ENCODE peak calls at places on chromosomes 13 and 19, in nine cellular contexts. H is T-helper 9 cell; B is mesothelial cell of epicardium; V is activated CD4-positive, alpha-beta memory T cell treated with anti-CD3 and anti-CD28 coated beads for 36 hours; G is Right ventricle myocardium superior; Z is CD8-positive, alpha-beta T cell; R is foreskin fibroblast; P is activated T-helper 2 cell treated with anti-CD3 and anti-CD28 coated beads, Interferon-gamma antibody, Interleukin-2, Interleukin-4, amounts not matched to agents 10 μg/mL and 5 μg/mL and 100 μg/mL, durations not matched to agents 14 hours and 24 hours and 36 hours; I is GM23338. U is an unnamed sample.

GRCh38 chr19:56934438-56935090 is 94.0 kb upstream of the PEG3 start:
- DNase-seq in B (no peak), H (no peak), V (no peak), I (no peak), Z (no peak), G (no peak), P (no peak), R (no peak), U (no peak)

GRCh38 chr13:52112606-52113005 is 16.3 kb downstream of the NEK5 start:
- DNase-seq in G (no peak), P (no peak), I (no peak), Z (no peak), B (no peak), V (no peak), R (no peak), H (no peak), U (no peak)

GRCh38 chr19:40671404-40671803 is 19.0 kb downstream of the NUMBL start:
- DNase-seq in G (peak; percentile 58), V (no peak), H (no peak), Z (no peak), I (no peak), R (no peak), B (no peak), P (no peak), U (no peak)

GRCh38 chr19:38175422-38175821 is 48.6 kb downstream of the DPF1 start:
- DNase-seq in I (no peak), B (no peak), P (no peak), Z (no peak), G (no peak), V (no peak), H (no peak), R (no peak), U (no peak)

GRCh38 chr13:39960206-39960605 is 304.7 kb downstream of the COG6 start:
- DNase-seq in Z (no peak), B (no peak), R (no peak), H (no peak), I (no peak), G (no peak), V (no peak), P (no peak), U (no peak)

GRCh38 chr19:18294467-18294864 is 13.0 kb upstream of the JUND start:
- DNase-seq in R (peak; percentile 59), H (peak; percentile 90), Z (peak; percentile 82), I (peak; percentile 59), B (no peak), G (peak; percentile 66), P (peak; percentile 86), V (peak; percentile 97), U (peak; percentile 79)

GRCh38 chr13:67859904-67860303 is 629.8 kb upstream of the PCDH9 start:
- DNase-seq in Z (no peak), P (no peak), V (no peak), G (no peak), H (no peak), I (no peak), B (no peak), R (no peak), U (no peak)

GRCh38 chr19:33627962-33628839 is 6.4 kb downstream of the CHST8 start:
- DNase-seq in G (no peak), P (no peak), B (no peak), V (no peak), Z (no peak), H (no peak), I (no peak), R (no peak), U (no peak)

GRCh38 chr19:40466219-40467006 is at the start of gene SPTBN4:
- DNase-seq in G (peak; percentile 60), Z (peak; percentile 57), B (no peak), V (peak; percentile 90), I (no peak), H (peak; percentile 58), R (peak; percentile 14), P (peak; percentile 18), U (peak; percentile 88)

GRCh38 chr13:43110036-43110435 is 86.7 kb downstream of the DNAJC15 start:
- DNase-seq in H (no peak), Z (no peak), R (no peak), B (no peak), V (no peak), G (no peak), P (no peak), I (no peak), U (no peak)

GRCh38 chr19:49791776-49792445 is 21.2 kb downstream of the FUZ start:
- DNase-seq in Z (no peak), H (no peak), G (no peak), I (no peak), R (no peak), V (no peak), B (no peak), P (no peak), U (no peak)

GRCh38 chr13:47408546-47409319 is 511.9 kb upstream of the HTR2A start:
- DNase-seq in I (no peak), R (peak; percentile 60), V (no peak), H (no peak), P (no peak), B (no peak), Z (no peak), G (no peak), U (no peak)

GRCh38 chr13:59303433-59303832 is 860.3 kb downstream of the DIAPH3 start:
- DNase-seq in Z (no peak), G (no peak), B (no peak), R (no peak), P (no peak), I (no peak), H (no peak), V (no peak), U (no peak)

GRCh38 chr13:98313023-98313937 is 136.2 kb upstream of the RNF113B start:
- DNase-seq in Z (no peak), H (no peak), V (no peak), P (no peak), G (no peak), I (no peak), B (no peak), R (no peak), U (no peak)

GRCh38 chr19:10899171-10899653 is 27.9 kb downstream of the CARM1 start:
- DNase-seq in G (peak; percentile 76), V (no peak), B (no peak), R (no peak), I (no peak), H (no peak), P (no peak), Z (no peak), U (no peak)

GRCh38 chr13:28574617-28575142 is 79.8 kb upstream of the FLT1 start:
- DNase-seq in Z (no peak), B (no peak), H (no peak), G (no peak), R (peak; percentile 94), V (peak; percentile 67), P (no peak), I (no peak), U (no peak)

GRCh38 chr19:51735759-51736449 is 12.1 kb upstream of the HAS1 start:
- DNase-seq in Z (no peak), V (no peak), B (no peak), H (no peak), P (no peak), I (no peak), R (no peak), G (peak; percentile 68), U (no peak)

GRCh38 chr19:55259540-55260210 is 858 bp upstream of the PPP6R1 start:
- DNase-seq in B (no peak), R (no peak), Z (no peak), G (no peak), H (no peak), P (no peak), V (no peak), I (peak; percentile 35), U (no peak)

GRCh38 chr19:48530044-48530720 is 18.5 kb upstream of the LMTK3 start:
- DNase-seq in V (no peak), G (no peak), P (no peak), R (peak; percentile 41), I (peak; percentile 38), Z (no peak), H (no peak), B (no peak), U (no peak)

GRCh38 chr19:3899531-3900294 is 19.2 kb downstream of the ATCAY start:
- DNase-seq in V (no peak), I (no peak), P (no peak), H (no peak), R (no peak), B (no peak), G (no peak), Z (no peak), U (no peak)

GRCh38 chr19:49890349-49891311 is 6.1 kb downstream of the IL4I1 start:
- DNase-seq in P (peak; percentile 28), R (peak; percentile 52), G (no peak), I (peak; percentile 80), B (no peak), H (peak; percentile 71), Z (peak; percentile 49), V (peak; percentile 83), U (peak; percentile 37)

GRCh38 chr13:107005577-107005976 is 437.6 kb upstream of the ARGLU1 start:
- DNase-seq in P (no peak), I (no peak), Z (no peak), V (no peak), B (no peak), H (no peak), R (no peak), G (no peak), U (no peak)

GRCh38 chr13:98275711-98276171 is 98.7 kb upstream of the RNF113B start:
- DNase-seq in R (peak; percentile 15), H (no peak), I (no peak), G (no peak), B (no peak), P (no peak), V (no peak), Z (no peak), U (no peak)

GRCh38 chr13:97122381-97122996 is 99.6 kb upstream of the MBNL2 start:
- DNase-seq in I (no peak), P (no peak), V (no peak), H (no peak), B (no peak), G (no peak), Z (no peak), R (peak; percentile 78), U (no peak)

GRCh38 chr19:4181053-4181508 is 1.3 kb downstream of the SIRT6 start:
- DNase-seq in G (no peak), V (no peak), R (no peak), B (no peak), P (no peak), H (no peak), I (no peak), Z (no peak), U (no peak)

U was measured in natural killer cell.